ENCODE peak calls at places on chromosomes 2 and 18, in seven cellular contexts. One of them, this sample, is unnamed.

GRCh38 chr2:905091-905832 is 45.4 kb upstream of the SNTG2 start:
- DNase-seq in kidney: no peak
- DNase-seq in DND-41: no peak
- DNase-seq in fibroblast of mammary gland: no peak
- DNase-seq in Panc1: no peak
- DNase-seq in mesothelial cell of epicardium: no peak
- DNase-seq in GM13977: no peak
- DNase-seq in this sample: no peak

GRCh38 chr2:71939588-71940535 is 207.8 kb downstream of the CYP26B1 start:
- DNase-seq in kidney: no peak
- DNase-seq in mesothelial cell of epicardium: peak; percentile 35
- DNase-seq in Panc1: no peak
- DNase-seq in DND-41: no peak
- DNase-seq in fibroblast of mammary gland: no peak
- DNase-seq in GM13977: no peak
- DNase-seq in this sample: no peak

GRCh38 chr18:7817596-7817995 is 250.5 kb downstream of the PTPRM start:
- DNase-seq in kidney: no peak
- DNase-seq in DND-41: no peak
- DNase-seq in Panc1: no peak
- DNase-seq in mesothelial cell of epicardium: no peak
- DNase-seq in GM13977: no peak
- DNase-seq in fibroblast of mammary gland: peak; percentile 38
- DNase-seq in this sample: no peak

GRCh38 chr2:213868526-213868925 is 542.3 kb upstream of the VWC2L start:
- DNase-seq in GM13977: no peak
- DNase-seq in DND-41: no peak
- DNase-seq in kidney: no peak
- DNase-seq in mesothelial cell of epicardium: no peak
- DNase-seq in fibroblast of mammary gland: no peak
- DNase-seq in Panc1: no peak
- DNase-seq in this sample: no peak

GRCh38 chr2:197008229-197008628 is 81.7 kb upstream of the PGAP1 start:
- DNase-seq in fibroblast of mammary gland: peak; percentile 63
- DNase-seq in kidney: no peak
- DNase-seq in GM13977: no peak
- DNase-seq in mesothelial cell of epicardium: no peak
- DNase-seq in DND-41: no peak
- DNase-seq in Panc1: no peak
- DNase-seq in this sample: no peak

GRCh38 chr18:74766233-74766632 is 168.6 kb downstream of the ZNF407 start:
- DNase-seq in DND-41: no peak
- DNase-seq in fibroblast of mammary gland: no peak
- DNase-seq in mesothelial cell of epicardium: no peak
- DNase-seq in Panc1: no peak
- DNase-seq in GM13977: no peak
- DNase-seq in kidney: no peak
- DNase-seq in this sample: no peak

GRCh38 chr2:241066893-241067341 is 35.2 kb downstream of the MTERF4 start:
- DNase-seq in DND-41: no peak
- DNase-seq in fibroblast of mammary gland: no peak
- DNase-seq in mesothelial cell of epicardium: peak; percentile 49
- DNase-seq in kidney: peak; percentile 75
- DNase-seq in GM13977: no peak
- DNase-seq in Panc1: no peak
- DNase-seq in this sample: no peak

GRCh38 chr2:170332676-170333402 is 154.9 kb downstream of the MYO3B start:
- DNase-seq in fibroblast of mammary gland: no peak
- DNase-seq in mesothelial cell of epicardium: no peak
- DNase-seq in DND-41: no peak
- DNase-seq in kidney: no peak
- DNase-seq in Panc1: no peak
- DNase-seq in GM13977: no peak
- DNase-seq in this sample: no peak

GRCh38 chr18:11074879-11075278 is 74.5 kb downstream of the PIEZO2 start:
- DNase-seq in fibroblast of mammary gland: no peak
- DNase-seq in mesothelial cell of epicardium: no peak
- DNase-seq in Panc1: no peak
- DNase-seq in kidney: no peak
- DNase-seq in GM13977: no peak
- DNase-seq in DND-41: no peak
- DNase-seq in this sample: no peak

GRCh38 chr2:27370816-27371620 is 602 bp downstream of the SNX17 start:
- DNase-seq in kidney: peak; percentile 76
- DNase-seq in Panc1: no peak
- DNase-seq in fibroblast of mammary gland: peak; percentile 63
- DNase-seq in mesothelial cell of epicardium: no peak
- DNase-seq in DND-41: peak; percentile 61
- DNase-seq in GM13977: peak; percentile 54
- DNase-seq in this sample: no peak

GRCh38 chr18:3321133-3321812 is 59.3 kb downstream of the MYL12B start:
- DNase-seq in kidney: no peak
- DNase-seq in fibroblast of mammary gland: peak; percentile 98
- DNase-seq in Panc1: peak; percentile 45
- DNase-seq in mesothelial cell of epicardium: no peak
- DNase-seq in GM13977: no peak
- DNase-seq in DND-41: no peak
- DNase-seq in this sample: no peak

GRCh38 chr2:231411871-231412615 is 16.5 kb downstream of the B3GNT7 start:
- DNase-seq in Panc1: peak; percentile 57
- DNase-seq in kidney: peak; percentile 95
- DNase-seq in GM13977: peak; percentile 86
- DNase-seq in fibroblast of mammary gland: peak; percentile 72
- DNase-seq in DND-41: no peak
- DNase-seq in mesothelial cell of epicardium: peak; percentile 90
- DNase-seq in this sample: peak; percentile 80

GRCh38 chr18:24734058-24734457 is 273.6 kb downstream of the HRH4 start:
- DNase-seq in mesothelial cell of epicardium: peak; percentile 41
- DNase-seq in kidney: no peak
- DNase-seq in fibroblast of mammary gland: peak; percentile 40
- DNase-seq in GM13977: no peak
- DNase-seq in DND-41: no peak
- DNase-seq in Panc1: no peak
- DNase-seq in this sample: no peak

GRCh38 chr2:96374211-96374951 is 38.8 kb downstream of the NCAPH start:
- DNase-seq in Panc1: no peak
- DNase-seq in DND-41: no peak
- DNase-seq in fibroblast of mammary gland: peak; percentile 59
- DNase-seq in GM13977: no peak
- DNase-seq in mesothelial cell of epicardium: peak; percentile 46
- DNase-seq in kidney: no peak
- DNase-seq in this sample: no peak

GRCh38 chr2:122980672-122981071 is 1044.4 kb upstream of the CNTNAP5 start:
- DNase-seq in mesothelial cell of epicardium: no peak
- DNase-seq in DND-41: no peak
- DNase-seq in GM13977: no peak
- DNase-seq in fibroblast of mammary gland: peak; percentile 24
- DNase-seq in kidney: no peak
- DNase-seq in Panc1: no peak
- DNase-seq in this sample: no peak

GRCh38 chr2:15594291-15595256 is 2.9 kb downstream of the DDX1 start:
- DNase-seq in fibroblast of mammary gland: no peak
- DNase-seq in DND-41: no peak
- DNase-seq in mesothelial cell of epicardium: no peak
- DNase-seq in GM13977: no peak
- DNase-seq in kidney: no peak
- DNase-seq in Panc1: no peak
- DNase-seq in this sample: no peak

GRCh38 chr2:64523667-64524603 is at the start of gene AFTPH:
- DNase-seq in DND-41: peak; percentile 100
- DNase-seq in GM13977: peak; percentile 98
- DNase-seq in Panc1: peak; percentile 95
- DNase-seq in fibroblast of mammary gland: peak; percentile 96
- DNase-seq in kidney: peak; percentile 100
- DNase-seq in mesothelial cell of epicardium: peak; percentile 98
- DNase-seq in this sample: peak; percentile 98
- TF ChIP-seq CTCF in DND-41: peak; percentile 15
- TF ChIP-seq CTCF in GM13977: peak; percentile 10
- TF ChIP-seq CTCF in Panc1: no peak
- TF ChIP-seq CTCF in fibroblast of mammary gland: no peak
- TF ChIP-seq CTCF in kidney: no peak
- TF ChIP-seq CTCF in mesothelial cell of epicardium: no peak
- TF ChIP-seq CTCF in this sample: no peak

DNA sequence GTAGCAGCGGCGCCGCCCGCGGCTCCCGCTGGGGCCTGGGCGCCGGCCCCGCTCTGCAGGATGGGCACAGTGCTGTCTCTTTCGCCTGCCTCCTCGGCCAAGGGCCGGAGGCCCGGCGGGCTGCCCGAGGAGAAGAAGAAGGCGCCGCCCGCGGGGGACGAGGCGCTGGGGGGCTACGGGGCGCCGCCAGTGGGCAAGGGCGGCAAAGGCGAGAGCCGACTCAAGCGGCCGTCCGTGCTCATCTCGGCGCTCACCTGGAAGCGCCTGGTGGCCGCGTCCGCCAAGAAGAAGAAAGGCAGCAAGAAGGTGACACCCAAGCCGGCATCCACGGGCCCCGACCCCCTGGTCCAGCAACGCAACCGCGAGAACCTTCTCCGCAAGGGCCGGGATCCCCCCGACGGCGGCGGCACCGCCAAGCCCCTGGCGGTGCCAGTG is 312 bp downstream of the CDK5R2 start:
- DNase-seq in kidney: peak; percentile 60
- DNase-seq in mesothelial cell of epicardium: no peak
- DNase-seq in Panc1: no peak
- DNase-seq in DND-41: no peak
- DNase-seq in GM13977: no peak
- DNase-seq in fibroblast of mammary gland: no peak
- DNase-seq in this sample: no peak
- TF ChIP-seq CTCF in kidney: no peak
- TF ChIP-seq CTCF in mesothelial cell of epicardium: no peak
- TF ChIP-seq CTCF in Panc1: no peak
- TF ChIP-seq CTCF in DND-41: no peak
- TF ChIP-seq CTCF in GM13977: no peak
- TF ChIP-seq CTCF in fibroblast of mammary gland: no peak
- TF ChIP-seq CTCF in this sample: no peak

GRCh38 chr2:162029287-162029901 is 44.6 kb downstream of the DPP4 start:
- DNase-seq in GM13977: no peak
- DNase-seq in Panc1: no peak
- DNase-seq in mesothelial cell of epicardium: no peak
- DNase-seq in fibroblast of mammary gland: peak; percentile 92
- DNase-seq in kidney: peak; percentile 75
- DNase-seq in DND-41: peak; percentile 42
- DNase-seq in this sample: no peak
- TF ChIP-seq CTCF in GM13977: no peak
- TF ChIP-seq CTCF in Panc1: no peak
- TF ChIP-seq CTCF in mesothelial cell of epicardium: no peak
- TF ChIP-seq CTCF in fibroblast of mammary gland: no peak
- TF ChIP-seq CTCF in kidney: no peak
- TF ChIP-seq CTCF in DND-41: no peak
- TF ChIP-seq CTCF in this sample: no peak

DNA sequence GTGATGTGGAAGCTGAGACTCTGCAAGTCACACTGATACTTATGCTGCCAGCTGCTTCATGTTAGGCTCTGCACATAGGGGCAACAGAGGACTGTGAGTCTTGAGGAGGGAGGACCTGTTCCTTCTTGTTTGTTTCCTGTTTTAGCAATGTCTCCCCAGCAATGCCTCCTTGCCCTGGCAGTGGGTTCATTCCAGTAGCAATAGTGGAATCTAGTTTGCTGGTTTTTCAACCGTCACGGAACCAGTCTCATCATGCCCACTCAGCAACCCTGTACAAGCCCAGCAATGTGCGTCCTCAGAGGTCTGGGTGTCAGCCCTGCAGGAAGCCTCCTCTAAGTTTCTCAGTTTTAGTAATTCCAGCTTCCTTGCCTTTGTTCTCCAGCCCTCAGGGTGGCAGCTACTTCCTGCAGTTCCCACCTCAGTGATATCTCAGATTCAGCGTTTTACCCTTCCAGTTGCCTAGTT is 20.5 kb upstream of the ITGB6 start:
- DNase-seq in mesothelial cell of epicardium: no peak
- DNase-seq in GM13977: no peak
- DNase-seq in fibroblast of mammary gland: no peak
- DNase-seq in kidney: no peak
- DNase-seq in Panc1: no peak
- DNase-seq in DND-41: peak; percentile 42
- DNase-seq in this sample: no peak
- TF ChIP-seq CTCF in mesothelial cell of epicardium: no peak
- TF ChIP-seq CTCF in GM13977: no peak
- TF ChIP-seq CTCF in fibroblast of mammary gland: no peak
- TF ChIP-seq CTCF in kidney: no peak
- TF ChIP-seq CTCF in Panc1: no peak
- TF ChIP-seq CTCF in DND-41: peak; percentile 31
- TF ChIP-seq CTCF in this sample: no peak

DNA sequence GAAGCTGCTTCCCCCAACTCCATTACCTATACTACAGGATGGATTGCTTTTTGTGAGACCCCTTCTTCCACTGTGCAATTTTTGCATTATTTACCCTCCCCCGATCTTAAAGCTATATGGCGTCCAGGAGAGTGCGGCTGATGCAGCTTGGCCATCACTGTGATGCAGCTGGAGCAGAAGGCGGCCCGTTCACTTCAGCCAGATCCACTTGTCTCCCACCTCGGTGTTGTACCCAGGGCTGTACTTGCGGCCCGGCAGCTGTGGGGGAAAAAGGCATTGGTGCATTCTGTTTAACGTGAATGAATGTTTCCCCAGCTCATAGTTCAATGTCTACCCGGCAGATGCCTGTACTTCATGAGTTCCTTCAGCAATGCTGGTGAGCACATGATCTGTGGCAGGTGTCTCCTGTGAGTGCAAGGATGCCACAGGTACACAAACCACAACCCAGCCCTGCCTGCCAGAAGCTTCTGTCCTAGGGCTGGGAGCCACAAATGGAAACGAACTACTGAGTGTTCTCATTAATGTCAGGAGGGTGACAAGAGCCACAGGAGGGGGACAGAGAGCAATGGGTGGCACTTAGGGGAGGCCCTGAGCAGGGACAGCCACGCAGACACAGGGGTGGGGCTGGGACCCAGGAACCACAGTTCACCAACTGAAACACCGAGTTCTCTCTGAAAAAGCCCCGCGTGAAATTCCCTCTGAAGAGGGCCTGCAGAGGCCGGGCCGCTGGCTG is 64.0 kb downstream of the NDUFA10 start:
- DNase-seq in mesothelial cell of epicardium: no peak
- DNase-seq in Panc1: no peak
- DNase-seq in kidney: no peak
- DNase-seq in DND-41: peak; percentile 76
- DNase-seq in fibroblast of mammary gland: no peak
- DNase-seq in GM13977: peak; percentile 79
- DNase-seq in this sample: no peak
- TF ChIP-seq CTCF in mesothelial cell of epicardium: no peak
- TF ChIP-seq CTCF in Panc1: no peak
- TF ChIP-seq CTCF in kidney: no peak
- TF ChIP-seq CTCF in DND-41: peak; percentile 80
- TF ChIP-seq CTCF in fibroblast of mammary gland: no peak
- TF ChIP-seq CTCF in GM13977: peak; percentile 34
- TF ChIP-seq CTCF in this sample: no peak

This sample was measured in natural killer cell.